ENCODE peak calls at places on chromosomes 12 and 14, in six cellular contexts. One of them, this sample, is unnamed.

GRCh38 chr14:34075095-34075744 is 124.3 kb upstream of the EGLN3 start:
- DNase-seq in HCT116: no peak
- DNase-seq in spleen: no peak
- DNase-seq in psoas muscle: no peak
- DNase-seq in mucosa of descending colon: no peak
- DNase-seq in right lobe of liver: no peak
- DNase-seq in this sample: no peak

GRCh38 chr12:75672212-75672611 is 160.8 kb upstream of the KRR1 start:
- DNase-seq in HCT116: no peak
- DNase-seq in spleen: no peak
- DNase-seq in psoas muscle: no peak
- DNase-seq in mucosa of descending colon: no peak
- DNase-seq in right lobe of liver: no peak
- DNase-seq in this sample: no peak

GRCh38 chr14:90829677-90830076 is 13.4 kb upstream of the TTC7B start:
- DNase-seq in HCT116: no peak
- DNase-seq in spleen: peak; percentile 72
- DNase-seq in psoas muscle: no peak
- DNase-seq in mucosa of descending colon: no peak
- DNase-seq in right lobe of liver: no peak
- DNase-seq in this sample: peak; percentile 44

GRCh38 chr14:69989622-69990021 is 110.4 kb downstream of the SMOC1 start:
- DNase-seq in HCT116: no peak
- DNase-seq in spleen: no peak
- DNase-seq in psoas muscle: no peak
- DNase-seq in mucosa of descending colon: no peak
- DNase-seq in right lobe of liver: peak; percentile 87
- DNase-seq in this sample: no peak

GRCh38 chr12:25980035-25980434 is 21.6 kb downstream of the RASSF8 start:
- DNase-seq in HCT116: no peak
- DNase-seq in spleen: no peak
- DNase-seq in psoas muscle: no peak
- DNase-seq in mucosa of descending colon: no peak
- DNase-seq in right lobe of liver: no peak
- DNase-seq in this sample: no peak

GRCh38 chr14:76484355-76484754 is 108.4 kb downstream of the ESRRB start:
- DNase-seq in HCT116: no peak
- DNase-seq in spleen: no peak
- DNase-seq in psoas muscle: no peak
- DNase-seq in mucosa of descending colon: no peak
- DNase-seq in right lobe of liver: no peak
- DNase-seq in this sample: no peak

GRCh38 chr14:90905531-90905930 is 89.3 kb upstream of the TTC7B start:
- DNase-seq in HCT116: no peak
- DNase-seq in spleen: no peak
- DNase-seq in psoas muscle: no peak
- DNase-seq in mucosa of descending colon: no peak
- DNase-seq in right lobe of liver: no peak
- DNase-seq in this sample: no peak

GRCh38 chr12:109757671-109758265 is 44.1 kb downstream of the FAM222A start:
- DNase-seq in HCT116: no peak
- DNase-seq in spleen: no peak
- DNase-seq in psoas muscle: no peak
- DNase-seq in mucosa of descending colon: no peak
- DNase-seq in right lobe of liver: peak; percentile 25
- DNase-seq in this sample: peak; percentile 37

GRCh38 chr14:79573486-79573885 is 637.8 kb downstream of the DIO2 start:
- DNase-seq in HCT116: no peak
- DNase-seq in spleen: no peak
- DNase-seq in psoas muscle: no peak
- DNase-seq in mucosa of descending colon: no peak
- DNase-seq in right lobe of liver: no peak
- DNase-seq in this sample: no peak

GRCh38 chr14:29735459-29735858 is 192.2 kb downstream of the PRKD1 start:
- DNase-seq in HCT116: no peak
- DNase-seq in spleen: no peak
- DNase-seq in psoas muscle: no peak
- DNase-seq in mucosa of descending colon: no peak
- DNase-seq in right lobe of liver: no peak
- DNase-seq in this sample: no peak

GRCh38 chr12:111429760-111430417 is 24.2 kb downstream of the SH2B3 start:
- DNase-seq in HCT116: no peak
- DNase-seq in spleen: no peak
- DNase-seq in psoas muscle: no peak
- DNase-seq in mucosa of descending colon: peak; percentile 54
- DNase-seq in right lobe of liver: no peak
- DNase-seq in this sample: no peak

GRCh38 chr12:4809449-4810218 is 89.4 kb downstream of the GALNT8 start:
- DNase-seq in HCT116: no peak
- DNase-seq in spleen: no peak
- DNase-seq in psoas muscle: peak; percentile 24
- DNase-seq in mucosa of descending colon: no peak
- DNase-seq in right lobe of liver: no peak
- DNase-seq in this sample: no peak

GRCh38 chr12:6826734-6827436 is 1.3 kb upstream of the P3H3 start:
- DNase-seq in HCT116: no peak
- DNase-seq in spleen: no peak
- DNase-seq in psoas muscle: no peak
- DNase-seq in mucosa of descending colon: no peak
- DNase-seq in right lobe of liver: no peak
- DNase-seq in this sample: no peak

GRCh38 chr14:91349481-91350074 is 68.0 kb downstream of the CCDC88C start:
- DNase-seq in HCT116: no peak
- DNase-seq in spleen: peak; percentile 45
- DNase-seq in psoas muscle: no peak
- DNase-seq in mucosa of descending colon: no peak
- DNase-seq in right lobe of liver: no peak
- DNase-seq in this sample: no peak

GRCh38 chr12:76085159-76085868 is 829 bp upstream of the NAP1L1 start:
- DNase-seq in HCT116: no peak
- DNase-seq in spleen: no peak
- DNase-seq in psoas muscle: no peak
- DNase-seq in mucosa of descending colon: peak; percentile 13
- DNase-seq in right lobe of liver: no peak
- DNase-seq in this sample: no peak

GRCh38 chr14:72740504-72740961 is 153.4 kb downstream of the DPF3 start:
- DNase-seq in HCT116: no peak
- DNase-seq in spleen: no peak
- DNase-seq in psoas muscle: no peak
- DNase-seq in mucosa of descending colon: no peak
- DNase-seq in right lobe of liver: peak; percentile 19
- DNase-seq in this sample: no peak

GRCh38 chr12:108381793-108382436 is 42.8 kb upstream of the CMKLR1 start:
- DNase-seq in HCT116: no peak
- DNase-seq in spleen: no peak
- DNase-seq in psoas muscle: no peak
- DNase-seq in mucosa of descending colon: no peak
- DNase-seq in right lobe of liver: no peak
- DNase-seq in this sample: no peak

GRCh38 chr12:100986595-100987547 is 192.3 kb downstream of the ANO4 start:
- DNase-seq in HCT116: no peak
- DNase-seq in spleen: no peak
- DNase-seq in psoas muscle: no peak
- DNase-seq in mucosa of descending colon: no peak
- DNase-seq in right lobe of liver: no peak
- DNase-seq in this sample: no peak

GRCh38 chr12:105814283-105814682 is 324.5 kb downstream of the NUAK1 start:
- DNase-seq in HCT116: no peak
- DNase-seq in spleen: no peak
- DNase-seq in psoas muscle: no peak
- DNase-seq in mucosa of descending colon: no peak
- DNase-seq in right lobe of liver: no peak
- DNase-seq in this sample: no peak

GRCh38 chr14:36767603-36768281 is 106.1 kb downstream of the PAX9 start:
- DNase-seq in HCT116: no peak
- DNase-seq in spleen: no peak
- DNase-seq in psoas muscle: no peak
- DNase-seq in mucosa of descending colon: no peak
- DNase-seq in right lobe of liver: no peak
- DNase-seq in this sample: no peak

GRCh38 chr12:84512751-84513150 is 399.8 kb downstream of the SLC6A15 start:
- DNase-seq in HCT116: no peak
- DNase-seq in spleen: no peak
- DNase-seq in psoas muscle: no peak
- DNase-seq in mucosa of descending colon: no peak
- DNase-seq in right lobe of liver: no peak
- DNase-seq in this sample: no peak

GRCh38 chr14:69636051-69636639 is 24.7 kb downstream of the SUSD6 start:
- DNase-seq in HCT116: no peak
- DNase-seq in spleen: no peak
- DNase-seq in psoas muscle: no peak
- DNase-seq in mucosa of descending colon: no peak
- DNase-seq in right lobe of liver: no peak
- DNase-seq in this sample: no peak

GRCh38 chr14:103899316-103899715 is 28.9 kb upstream of the TDRD9 start:
- DNase-seq in HCT116: no peak
- DNase-seq in spleen: no peak
- DNase-seq in psoas muscle: no peak
- DNase-seq in mucosa of descending colon: no peak
- DNase-seq in right lobe of liver: no peak
- DNase-seq in this sample: no peak

GRCh38 chr14:106606936-106607335 is 1080.6 kb downstream of the TMEM121 start:
- DNase-seq in HCT116: no peak
- DNase-seq in spleen: no peak
- DNase-seq in psoas muscle: no peak
- DNase-seq in mucosa of descending colon: no peak
- DNase-seq in right lobe of liver: no peak
- DNase-seq in this sample: no peak
- H3K9me3 ChIP-seq in HCT116: peaks cover 4% of the 10 kb centered on the region
- H3K9me3 ChIP-seq in spleen: no peaks in the 10 kb centered on the region
- H3K9me3 ChIP-seq in psoas muscle: no peaks in the 10 kb centered on the region
- H3K9me3 ChIP-seq in mucosa of descending colon: no peaks in the 10 kb centered on the region
- H3K9me3 ChIP-seq in right lobe of liver: no peaks in the 10 kb centered on the region
- H3K9me3 ChIP-seq in this sample: no peaks in the 10 kb centered on the region

GRCh38 chr14:64217747-64218146 is 76.4 kb downstream of the ESR2 start:
- DNase-seq in HCT116: no peak
- DNase-seq in spleen: no peak
- DNase-seq in psoas muscle: no peak
- DNase-seq in mucosa of descending colon: no peak
- DNase-seq in right lobe of liver: no peak
- DNase-seq in this sample: no peak

GRCh38 chr14:64220466-64220865 is 73.7 kb downstream of the ESR2 start:
- DNase-seq in HCT116: no peak
- DNase-seq in spleen: no peak
- DNase-seq in psoas muscle: peak; percentile 85
- DNase-seq in mucosa of descending colon: no peak
- DNase-seq in right lobe of liver: no peak
- DNase-seq in this sample: no peak

GRCh38 chr14:64218344-64219240 is 75.6 kb downstream of the ESR2 start:
- DNase-seq in HCT116: no peak
- DNase-seq in spleen: no peak
- DNase-seq in psoas muscle: no peak
- DNase-seq in mucosa of descending colon: no peak
- DNase-seq in right lobe of liver: no peak
- DNase-seq in this sample: no peak

GRCh38 chr14:64221604-64222003 is 72.6 kb downstream of the ESR2 start:
- DNase-seq in HCT116: no peak
- DNase-seq in spleen: no peak
- DNase-seq in psoas muscle: no peak
- DNase-seq in mucosa of descending colon: no peak
- DNase-seq in right lobe of liver: no peak
- DNase-seq in this sample: no peak

DNA sequence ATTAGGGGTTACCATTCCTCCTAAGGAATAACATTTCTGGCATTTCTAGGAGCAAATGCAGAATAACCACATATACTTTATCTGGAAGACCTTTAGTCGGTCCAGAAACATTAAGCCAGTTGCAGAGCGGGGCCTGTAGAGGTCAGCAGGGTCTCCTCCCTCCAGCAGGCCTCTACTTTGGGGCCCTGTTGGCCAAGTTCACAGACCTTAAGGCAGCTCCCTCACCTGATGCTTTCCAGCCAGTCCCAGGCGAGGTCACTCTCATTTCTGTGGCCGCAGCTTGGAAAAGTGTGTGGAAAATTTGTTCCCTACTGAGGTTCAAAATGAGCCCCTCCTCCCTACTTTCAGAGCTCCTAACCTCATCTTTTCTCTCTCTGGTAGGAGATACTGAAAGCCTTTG is 74.1 kb downstream of the ESR2 start:
- DNase-seq in HCT116: no peak
- DNase-seq in spleen: no peak
- DNase-seq in psoas muscle: no peak
- DNase-seq in mucosa of descending colon: no peak
- DNase-seq in right lobe of liver: no peak
- DNase-seq in this sample: no peak
- H3K4me1 ChIP-seq in HCT116: no peaks in the 10 kb centered on the region
- H3K4me1 ChIP-seq in spleen: peaks cover 64% of the 10 kb centered on the region
- H3K4me1 ChIP-seq in psoas muscle: peaks cover 60% of the 10 kb centered on the region
- H3K4me1 ChIP-seq in mucosa of descending colon: no peaks in the 10 kb centered on the region
- H3K4me1 ChIP-seq in right lobe of liver: no peaks in the 10 kb centered on the region
- H3K4me1 ChIP-seq in this sample: no peaks in the 10 kb centered on the region

GRCh38 chr14:55446127-55446736 is 5.8 kb upstream of the TBPL2 start:
- DNase-seq in HCT116: peak; percentile 76
- DNase-seq in spleen: no peak
- DNase-seq in psoas muscle: no peak
- DNase-seq in mucosa of descending colon: peak; percentile 88
- DNase-seq in right lobe of liver: no peak
- DNase-seq in this sample: no peak
- TF ChIP-seq CTCF in HCT116: peak; percentile 69
- TF ChIP-seq CTCF in spleen: peak; percentile 64
- TF ChIP-seq CTCF in psoas muscle: peak; percentile 63
- TF ChIP-seq CTCF in mucosa of descending colon: peak; percentile 50
- TF ChIP-seq CTCF in right lobe of liver: peak; percentile 65
- TF ChIP-seq CTCF in this sample: peak; percentile 60

GRCh38 chr12:34336619-34337465 is 314.5 kb downstream of the ALG10 start:
- DNase-seq in HCT116: no peak
- DNase-seq in spleen: no peak
- DNase-seq in psoas muscle: no peak
- DNase-seq in mucosa of descending colon: no peak
- DNase-seq in right lobe of liver: no peak
- DNase-seq in this sample: no peak

GRCh38 chr12:34334953-34335743 is 312.9 kb downstream of the ALG10 start:
- DNase-seq in HCT116: no peak
- DNase-seq in spleen: no peak
- DNase-seq in psoas muscle: no peak
- DNase-seq in mucosa of descending colon: no peak
- DNase-seq in right lobe of liver: no peak
- DNase-seq in this sample: no peak

GRCh38 chr12:34335819-34336262 is 313.5 kb downstream of the ALG10 start:
- DNase-seq in HCT116: no peak
- DNase-seq in spleen: no peak
- DNase-seq in psoas muscle: no peak
- DNase-seq in mucosa of descending colon: no peak
- DNase-seq in right lobe of liver: no peak
- DNase-seq in this sample: no peak

GRCh38 chr12:34334538-34334937 is 312.2 kb downstream of the ALG10 start:
- DNase-seq in HCT116: no peak
- DNase-seq in spleen: no peak
- DNase-seq in psoas muscle: no peak
- DNase-seq in mucosa of descending colon: no peak
- DNase-seq in right lobe of liver: no peak
- DNase-seq in this sample: no peak

DNA sequence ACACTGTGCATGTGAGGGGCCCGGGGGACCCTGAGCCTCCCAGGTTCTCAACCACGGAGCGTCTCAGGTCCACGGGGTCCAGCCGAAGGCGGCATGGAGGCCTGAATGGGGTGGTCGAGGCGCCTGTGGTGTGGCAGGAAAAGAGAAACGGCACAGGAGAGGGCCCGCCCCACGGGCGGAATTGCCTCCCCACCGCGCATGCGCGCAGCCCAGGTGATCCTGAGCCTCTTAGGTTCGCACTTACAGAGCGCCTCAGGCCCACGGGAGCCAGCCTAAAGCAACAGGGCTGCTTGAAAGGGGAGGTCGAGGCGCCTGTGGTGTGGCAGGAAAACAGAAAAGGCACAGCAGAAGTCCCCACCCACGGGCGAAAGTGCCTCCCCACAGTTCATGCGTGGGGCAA is 311.0 kb downstream of the ALG10 start:
- DNase-seq in HCT116: no peak
- DNase-seq in spleen: no peak
- DNase-seq in psoas muscle: no peak
- DNase-seq in mucosa of descending colon: no peak
- DNase-seq in right lobe of liver: no peak
- DNase-seq in this sample: no peak
- H3K9me3 ChIP-seq in HCT116: no peaks in the 10 kb centered on the region
- H3K9me3 ChIP-seq in spleen: peaks cover 100% of the 10 kb centered on the region
- H3K9me3 ChIP-seq in psoas muscle: no peaks in the 10 kb centered on the region
- H3K9me3 ChIP-seq in mucosa of descending colon: peaks cover 98% of the 10 kb centered on the region
- H3K9me3 ChIP-seq in right lobe of liver: no peaks in the 10 kb centered on the region
- H3K9me3 ChIP-seq in this sample: no peaks in the 10 kb centered on the region

This sample was measured in upper lobe of right lung.